ENCODE peak calls at places on chromosomes 16 and 17, in five cellular contexts. C is Caco-2, L is lower leg skin, A is AG09309, Q is fibroblast of villous mesenchyme. J is an unnamed sample.

GRCh38 chr16:89137666-89138512 is 33.7 kb upstream of the CDH15 start:
- DNase-seq in Q (no peak), A (no peak), L (no peak), C (no peak), J (no peak)

GRCh38 chr17:79711715-79712305 is 18.9 kb upstream of the ENPP7 start:
- DNase-seq in C (no peak), Q (no peak), A (no peak), L (no peak), J (no peak)

GRCh38 chr16:67017451-67017750 is 11.5 kb upstream of the CBFB start:
- DNase-seq in C (peak), L (no peak), Q (no peak), A (no peak), J (no peak)

GRCh38 chr17:77535892-77536291 is 395.1 kb downstream of the SEC14L1 start:
- DNase-seq in A (no peak), C (no peak), L (no peak), Q (no peak), J (no peak)

GRCh38 chr17:48236681-48237134 is 129.1 kb downstream of the SNX11 start:
- DNase-seq in Q (no peak), A (no peak), C (no peak), L (no peak), J (no peak)

GRCh38 chr17:34318474-34318873 is 761 bp upstream of the CCL8 start:
- DNase-seq in A (no peak), L (no peak), Q (no peak), C (peak), J (no peak)

GRCh38 chr17:43900858-43901754 is 6.2 kb downstream of the MPP2 start:
- DNase-seq in L (no peak), A (no peak), Q (no peak), C (no peak), J (no peak)

GRCh38 chr16:89621698-89622409 is 8.4 kb downstream of the DPEP1 start:
- DNase-seq in L (no peak), A (no peak), C (no peak), Q (no peak), J (no peak)

GRCh38 chr16:27401768-27402568 is at the start of gene IL21R:
- DNase-seq in L (no peak), C (no peak), Q (no peak), A (peak), J (no peak)

GRCh38 chr16:17474037-17474436 is 3.3 kb upstream of the XYLT1 start:
- DNase-seq in L (no peak), A (no peak), Q (peak), C (no peak), J (no peak)

GRCh38 chr17:77681820-77682219 is 276.7 kb upstream of the TNRC6C start:
- DNase-seq in C (peak), Q (peak), L (no peak), A (no peak), J (peak)

GRCh38 chr16:73214825-73215481 is 167.0 kb upstream of the ZFHX3 start:
- DNase-seq in L (peak), C (no peak), Q (peak), A (peak), J (no peak)

GRCh38 chr16:64434526-64435069 is 687.3 kb downstream of the CDH11 start:
- DNase-seq in L (no peak), Q (no peak), A (no peak), C (no peak), J (no peak)

GRCh38 chr16:56938664-56939513 is 6.9 kb downstream of the HERPUD1 start:
- DNase-seq in Q (no peak), L (no peak), A (no peak), C (no peak), J (no peak)

GRCh38 chr17:82458885-82459424 is 414 bp downstream of the NARF start:
- DNase-seq in Q (peak), C (peak), A (no peak), L (no peak), J (no peak)

GRCh38 chr17:16977932-16978331 is 6.0 kb upstream of the TNFRSF13B start:
- DNase-seq in Q (no peak), L (no peak), C (no peak), A (no peak), J (no peak)

GRCh38 chr17:44216674-44217073 is 2.8 kb downstream of the UBTF start:
- DNase-seq in Q (no peak), L (no peak), C (no peak), A (no peak), J (no peak)

GRCh38 chr16:27314161-27314723 is 468 bp downstream of the IL4R start:
- DNase-seq in L (peak), Q (peak), C (no peak), A (peak), J (no peak)

GRCh38 chr16:71746442-71747046 is 22.0 kb upstream of the PHLPP2 start:
- DNase-seq in Q (peak), C (no peak), L (no peak), A (no peak), J (peak)

GRCh38 chr16:82639666-82640336 is 13.0 kb downstream of the CDH13 start:
- DNase-seq in A (no peak), L (no peak), Q (peak), C (peak), J (no peak)
- TF ChIP-seq CTCF in A (peak), L (no peak), Q (peak), C (peak), J (peak)

DNA sequence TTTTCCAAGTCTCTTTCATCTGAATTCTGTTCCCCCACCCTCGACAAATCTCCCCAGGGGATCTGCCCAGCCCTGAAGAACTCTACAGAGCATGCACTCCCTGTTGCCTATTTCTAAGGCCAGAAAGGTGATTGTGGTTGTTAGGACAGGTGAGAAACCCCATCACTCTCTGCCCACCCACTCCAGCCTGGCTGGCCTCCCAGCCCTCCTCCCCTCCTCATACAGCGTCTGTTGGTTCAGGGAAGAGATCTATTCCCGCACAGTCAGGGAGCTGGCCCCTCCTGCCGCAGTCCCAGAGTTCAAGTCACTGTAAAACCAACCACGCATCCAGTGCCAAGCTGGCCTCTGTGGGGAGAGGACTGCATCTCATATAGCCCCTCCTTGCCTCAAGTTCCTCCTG is 98.7 kb downstream of the KCNJ12 start:
- DNase-seq in L (no peak), C (no peak), A (no peak), Q (no peak), J (no peak)
- H3K4me3 ChIP-seq in L (no peak), C (no peak), A (no peak), Q (no peak), J (no peak)

GRCh38 chr16:9821331-9821730 is 360.9 kb downstream of the GRIN2A start:
- DNase-seq in C (no peak), Q (no peak), A (no peak), L (no peak), J (no peak)

GRCh38 chr16:9818702-9819101 is 363.5 kb downstream of the GRIN2A start:
- DNase-seq in A (no peak), L (no peak), C (no peak), Q (no peak), J (no peak)

GRCh38 chr16:9823510-9823909 is 358.7 kb downstream of the GRIN2A start:
- DNase-seq in C (no peak), A (no peak), L (no peak), Q (no peak), J (no peak)

GRCh38 chr16:9821970-9822369 is 360.3 kb downstream of the GRIN2A start:
- DNase-seq in C (no peak), L (no peak), A (no peak), Q (no peak), J (no peak)

GRCh38 chr16:9820481-9821246 is 361.6 kb downstream of the GRIN2A start:
- DNase-seq in C (no peak), Q (no peak), L (no peak), A (no peak), J (no peak)
- TF ChIP-seq CTCF in C (peak), Q (no peak), L (no peak), A (no peak), J (no peak)

GRCh38 chr17:38742431-38743308 is 5.5 kb downstream of the PCGF2 start:
- DNase-seq in Q (peak), L (peak), A (no peak), C (no peak), J (no peak)
- H3K4me3 ChIP-seq in Q (no peak), L (no peak), A (no peak), C (no peak), J (peak)

DNA sequence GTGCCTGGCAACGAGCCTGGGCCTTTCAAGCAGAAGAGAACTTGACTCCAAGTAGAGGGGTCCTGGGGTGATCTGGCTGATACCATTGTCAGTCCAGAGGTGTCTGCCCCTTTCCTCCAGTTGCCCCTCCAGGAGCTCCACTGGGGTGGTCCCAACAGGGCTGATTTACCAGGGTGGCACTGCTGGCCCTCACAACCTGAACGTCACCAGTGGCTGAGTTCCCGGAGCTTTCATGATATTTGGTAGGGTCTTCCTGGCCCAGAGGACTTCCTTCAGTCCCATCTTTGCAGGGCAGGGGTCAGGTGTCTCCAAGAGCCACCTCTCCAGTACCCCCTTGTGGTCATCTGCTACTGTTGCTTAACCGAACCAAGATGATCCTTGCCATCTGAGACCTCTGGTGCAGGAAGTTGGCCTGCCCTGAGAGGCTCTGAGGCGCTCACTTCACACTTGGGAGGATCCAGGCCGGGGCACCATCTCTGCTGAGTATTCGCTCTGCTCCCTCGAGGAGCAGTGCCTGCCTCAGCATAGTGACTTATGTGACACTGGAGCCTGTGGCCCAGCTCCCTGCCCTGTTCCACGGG is 3.5 kb downstream of the LIMD2 start:
- DNase-seq in Q (peak), C (no peak), L (no peak), A (no peak), J (no peak)
- TF ChIP-seq CTCF in Q (peak), C (peak), L (no peak), A (peak), J (peak)

J was measured in LNCaP clone FGC.